ENCODE peak calls at places on chromosomes 7 and 10, in five cellular contexts. K, Z, W, V and S are unnamed samples.

GRCh38 chr7:6273380-6273837 is 985 bp upstream of the CYTH3 start:
- DNase-seq in V (no peak), Z (no peak), W (no peak), K (no peak), S (no peak)

GRCh38 chr7:74612015-74612829 is 45.3 kb upstream of the GTF2I start:
- DNase-seq in W (no peak), Z (peak; percentile 51), K (no peak), V (no peak), S (no peak)

GRCh38 chr10:93548376-93549071 is 17.9 kb upstream of the FFAR4 start:
- DNase-seq in W (no peak), Z (no peak), V (peak; percentile 54), K (no peak), S (no peak)

GRCh38 chr10:107442035-107442505 is 277.6 kb upstream of the SORCS1 start:
- DNase-seq in W (no peak), K (no peak), Z (peak; percentile 43), V (peak; percentile 68), S (no peak)

GRCh38 chr7:46802460-46802972 is 779.4 kb downstream of the TNS3 start:
- DNase-seq in Z (no peak), V (no peak), W (no peak), K (no peak), S (no peak)

GRCh38 chr10:18418579-18419210 is 232.7 kb downstream of the NSUN6 start:
- DNase-seq in Z (peak; percentile 34), K (no peak), V (no peak), W (no peak), S (no peak)

GRCh38 chr10:94093286-94093905 is 99.7 kb downstream of the PLCE1 start:
- DNase-seq in W (no peak), K (no peak), Z (peak; percentile 18), V (no peak), S (no peak)

GRCh38 chr7:37118029-37118428 is 330.6 kb downstream of the ELMO1 start:
- DNase-seq in Z (no peak), W (no peak), V (no peak), K (no peak), S (no peak)

GRCh38 chr7:18680576-18680975 is 185.0 kb downstream of the HDAC9 start:
- DNase-seq in W (no peak), V (no peak), K (no peak), Z (no peak), S (no peak)